ENCODE peak calls at places on chromosomes 16 and 17, in nine cellular contexts. D is prostate gland, Y is gastrocnemius medialis, I is A549, W is ovary, G is breast epithelium, H is body of pancreas, N is uterus, U is suprapubic skin. F is an unnamed sample.

GRCh38 chr17:78655251-78655940 is 78.2 kb upstream of the DNAH17 start:
- DNase-seq in D (no peak), Y (no peak), I (no peak), W (no peak), G (no peak), H (no peak), N (no peak), U (no peak), F (no peak)

GRCh38 chr16:59632266-59632855 is 898.2 kb upstream of the GOT2 start:
- DNase-seq in D (no peak), Y (no peak), I (peak), W (no peak), G (no peak), H (no peak), N (no peak), U (no peak), F (no peak)

GRCh38 chr17:81523139-81524062 is 4.8 kb upstream of the FSCN2 start:
- DNase-seq in D (no peak), Y (no peak), I (no peak), W (no peak), G (no peak), H (no peak), N (no peak), U (no peak), F (no peak)

GRCh38 chr16:47538472-47538871 is 77.3 kb downstream of the PHKB start:
- DNase-seq in D (no peak), Y (no peak), I (no peak), W (no peak), G (no peak), H (no peak), N (no peak), U (no peak), F (no peak)

GRCh38 chr17:46212634-46213435 is 19.6 kb upstream of the KANSL1 start:
- DNase-seq in D (peak), Y (peak), I (peak), W (peak), G (peak), H (peak), N (peak), U (no peak), F (peak)

GRCh38 chr16:269061-269796 is 6.5 kb downstream of the RGS11 start:
- DNase-seq in D (no peak), Y (no peak), I (no peak), W (no peak), G (no peak), H (peak), N (no peak), U (no peak), F (no peak)

GRCh38 chr17:7215136-7215638 is 4.4 kb downstream of the DLG4 start:
- DNase-seq in D (no peak), Y (no peak), I (no peak), W (no peak), G (no peak), H (no peak), N (no peak), U (no peak), F (no peak)

GRCh38 chr16:86536621-86537020 is 18.4 kb downstream of the MTHFSD start:
- DNase-seq in D (no peak), Y (no peak), I (no peak), W (no peak), G (no peak), H (no peak), N (no peak), U (no peak), F (no peak)

GRCh38 chr16:80580109-80580832 is 39.5 kb downstream of the DYNLRB2 start:
- DNase-seq in D (no peak), Y (no peak), I (peak), W (no peak), G (no peak), H (no peak), N (no peak), U (no peak), F (peak)

GRCh38 chr17:29590979-29591736 is 1.7 kb upstream of the GIT1 start:
- DNase-seq in D (no peak), Y (peak), I (peak), W (no peak), G (no peak), H (peak), N (peak), U (no peak), F (peak)

GRCh38 chr17:27241346-27241946 is 52.5 kb upstream of the WSB1 start:
- DNase-seq in D (peak), Y (no peak), I (peak), W (no peak), G (peak), H (no peak), N (no peak), U (no peak), F (no peak)

GRCh38 chr17:21177854-21178600 is 35.9 kb downstream of the TMEM11 start:
- DNase-seq in D (no peak), Y (no peak), I (no peak), W (no peak), G (no peak), H (no peak), N (no peak), U (peak), F (no peak)

GRCh38 chr17:60300011-60300410 is 91.9 kb downstream of the USP32 start:
- DNase-seq in D (no peak), Y (no peak), I (no peak), W (no peak), G (no peak), H (no peak), N (no peak), U (no peak), F (no peak)

GRCh38 chr16:30637952-30638351 is 12.8 kb upstream of the PRR14 start:
- DNase-seq in D (no peak), Y (no peak), I (peak), W (no peak), G (no peak), H (no peak), N (no peak), U (no peak), F (no peak)

DNA sequence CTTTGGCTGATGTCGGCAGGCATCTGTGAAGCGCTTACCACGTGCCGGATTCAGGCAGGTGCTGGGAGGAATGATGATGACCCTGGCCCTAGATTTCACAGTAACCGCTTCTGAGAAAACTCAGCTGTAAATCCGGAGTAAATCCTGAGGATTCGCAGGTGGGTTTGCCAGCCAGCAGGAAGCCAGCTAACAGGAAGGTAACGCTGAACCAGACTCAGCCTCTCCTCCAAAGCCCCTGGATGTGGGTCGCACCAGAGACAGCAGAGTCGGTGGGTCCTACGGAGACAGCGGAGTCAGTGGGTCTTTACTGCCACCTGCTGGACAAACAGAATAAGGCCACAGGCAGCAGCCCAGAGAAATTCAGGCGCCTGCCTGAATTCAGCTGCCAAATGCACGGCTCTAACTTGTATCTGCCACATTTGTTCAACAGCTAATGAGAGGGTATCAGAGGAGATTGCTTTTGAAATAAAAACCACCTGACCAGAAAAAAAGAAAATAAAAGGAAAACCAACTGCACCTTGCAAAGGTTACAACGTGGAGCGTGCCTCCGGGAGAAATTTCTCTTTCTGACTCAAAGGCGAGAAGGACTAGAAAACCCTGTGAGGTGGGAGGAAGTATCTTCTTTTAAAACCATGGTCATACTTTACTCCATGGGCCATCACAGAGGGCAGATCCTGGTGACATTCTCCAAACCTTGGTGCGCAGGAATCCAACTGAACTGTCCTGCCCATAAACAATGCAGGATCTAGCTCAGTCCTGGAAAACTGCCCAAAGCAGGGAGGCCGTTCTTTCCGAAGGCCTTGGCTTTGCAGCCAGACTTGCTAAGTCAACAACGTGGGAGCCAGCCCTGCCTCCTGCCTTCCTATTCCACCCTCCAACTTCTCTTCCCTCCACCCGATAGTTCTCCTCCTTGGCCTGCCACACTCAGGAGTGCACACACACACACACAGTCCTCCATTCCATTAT is 16.3 kb downstream of the COPRS start:
- DNase-seq in D (peak), Y (peak), I (peak), W (peak), G (peak), H (peak), N (peak), U (peak), F (peak)
- TF ChIP-seq POLR2A in D (no peak), Y (no peak), I (no peak), W (no peak), G (no peak), H (no peak), N (no peak), U (no peak), F (no peak)

DNA sequence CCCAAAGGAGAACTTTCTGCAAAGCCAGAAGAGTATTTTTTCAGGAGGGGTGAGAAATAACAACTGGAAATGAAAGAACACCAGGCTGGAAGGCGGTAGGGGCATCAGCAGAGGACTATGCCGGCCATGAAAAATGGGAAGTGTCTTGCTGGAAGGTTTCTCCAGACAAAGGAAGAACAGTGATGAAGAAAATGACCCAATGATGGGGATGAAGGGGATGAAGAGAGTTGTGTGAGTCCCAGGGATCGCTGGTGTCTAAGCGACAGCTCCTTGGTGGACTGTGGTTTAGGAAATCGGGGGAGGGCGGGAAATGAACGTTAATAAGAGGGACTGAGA is 623 bp downstream of the TTLL6 start:
- DNase-seq in D (no peak), Y (no peak), I (no peak), W (no peak), G (no peak), H (no peak), N (no peak), U (no peak), F (no peak)
- H3K4me3 ChIP-seq in D (no peak), Y (peak), I (peak), W (peak), G (peak), H (no peak), N (peak), U (peak), F (no peak)

GRCh38 chr17:71964559-71964958 is 156.3 kb upstream of the SOX9 start:
- DNase-seq in D (no peak), Y (no peak), I (no peak), W (no peak), G (no peak), H (no peak), N (no peak), U (no peak), F (no peak)

GRCh38 chr17:71963341-71963740 is 157.5 kb upstream of the SOX9 start:
- DNase-seq in D (no peak), Y (no peak), I (no peak), W (no peak), G (no peak), H (no peak), N (no peak), U (no peak), F (no peak)

GRCh38 chr17:71963791-71964190 is 157.0 kb upstream of the SOX9 start:
- DNase-seq in D (no peak), Y (no peak), I (no peak), W (no peak), G (no peak), H (no peak), N (no peak), U (no peak), F (no peak)

DNA sequence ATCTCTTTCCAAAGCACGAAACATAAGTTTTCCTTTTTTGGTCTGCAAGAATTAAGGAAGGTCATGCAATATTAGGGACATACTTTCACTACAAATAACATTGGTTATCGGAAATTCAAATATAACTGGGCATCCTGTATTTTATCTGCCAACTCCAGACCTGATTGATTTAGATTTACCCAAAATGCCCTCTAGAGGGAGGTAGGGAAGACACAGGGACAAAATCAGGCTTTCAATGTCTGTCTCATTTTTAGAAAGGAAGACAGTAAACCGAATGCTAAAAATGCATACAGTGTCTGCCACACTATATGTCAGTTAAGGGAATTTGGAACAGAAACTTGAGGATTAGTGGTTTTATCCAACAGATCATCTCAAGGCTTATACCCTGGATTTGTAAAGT is 161.7 kb upstream of the SOX9 start:
- DNase-seq in D (no peak), Y (no peak), I (peak), W (no peak), G (no peak), H (no peak), N (no peak), U (no peak), F (no peak)
- TF ChIP-seq CTCF in D (no peak), Y (peak), I (peak), W (no peak), G (peak), H (no peak), N (no peak), U (peak), F (no peak)

GRCh38 chr16:11232852-11233726 is 22.9 kb downstream of the SOCS1 start:
- DNase-seq in D (no peak), Y (peak), I (no peak), W (no peak), G (peak), H (no peak), N (no peak), U (no peak), F (no peak)
- TF ChIP-seq POLR2A in D (no peak), Y (no peak), I (no peak), W (no peak), G (no peak), H (no peak), N (no peak), U (no peak), F (no peak)

F was measured in lower leg skin.